ENCODE peak calls at places on chromosome 14, in five cellular contexts. U, Y, X, G and B are unnamed samples.

GRCh38 chr14:87883750-87884149 is 109.2 kb downstream of the GALC start:
- DNase-seq in G (no peak), Y (no peak), U (no peak), X (no peak), B (no peak)

GRCh38 chr14:103870891-103871595 is 23.7 kb upstream of the PPP1R13B start:
- DNase-seq in U (no peak), G (no peak), Y (no peak), X (no peak), B (no peak)

GRCh38 chr14:73833024-73833423 is 18.6 kb upstream of the PTGR2 start:
- DNase-seq in Y (no peak), X (no peak), U (no peak), G (no peak), B (no peak)

GRCh38 chr14:67636361-67636919 is 16.7 kb downstream of the ARG2 start:
- DNase-seq in U (no peak), G (peak; percentile 58), Y (no peak), X (no peak), B (peak; percentile 3)

GRCh38 chr14:33285902-33286700 is 347.4 kb downstream of the NPAS3 start:
- DNase-seq in U (no peak), G (no peak), Y (no peak), X (no peak), B (no peak)

GRCh38 chr14:94542811-94543449 is 18.3 kb upstream of the SERPINA4 start:
- DNase-seq in U (no peak), G (no peak), Y (no peak), X (no peak), B (no peak)

GRCh38 chr14:67477926-67478915 is 10.3 kb downstream of the TMEM229B start:
- DNase-seq in U (no peak), G (peak; percentile 67), Y (no peak), X (no peak), B (peak; percentile 55)

GRCh38 chr14:29352681-29353080 is 575.0 kb downstream of the PRKD1 start:
- DNase-seq in Y (no peak), X (no peak), G (no peak), U (no peak), B (no peak)

GRCh38 chr14:42224053-42224888 is 617.6 kb downstream of the LRFN5 start:
- DNase-seq in X (peak; percentile 66), U (peak; percentile 69), Y (peak; percentile 19), G (peak; percentile 67), B (peak; percentile 35)

GRCh38 chr14:63840981-63841380 is 11.8 kb upstream of the SYNE2 start:
- DNase-seq in G (peak; percentile 32), X (no peak), U (no peak), Y (no peak), B (no peak)

GRCh38 chr14:103739466-103739792 is 23.8 kb downstream of the ZFYVE21 start:
- DNase-seq in G (no peak), Y (no peak), U (no peak), X (no peak), B (no peak)

GRCh38 chr14:72614891-72615410 is 278.9 kb downstream of the DPF3 start:
- DNase-seq in U (no peak), X (no peak), G (no peak), Y (no peak), B (no peak)

GRCh38 chr14:54488646-54489317 is at the start of gene GMFB:
- DNase-seq in U (peak; percentile 94), G (peak; percentile 97), X (peak; percentile 91), Y (peak; percentile 79), B (peak; percentile 95)
- TF ChIP-seq CTCF in U (peak; percentile 65), G (peak; percentile 67), X (no peak), Y (peak; percentile 37), B (peak; percentile 67)

GRCh38 chr14:75578786-75579781 is 664 bp downstream of the FLVCR2 start:
- DNase-seq in U (no peak), X (peak; percentile 14), G (no peak), Y (peak; percentile 35), B (no peak)
- TF ChIP-seq CTCF in U (no peak), X (no peak), G (peak; percentile 11), Y (peak; percentile 25), B (no peak)

GRCh38 chr14:24817638-24818053 is 183.7 kb upstream of the GZMB start:
- DNase-seq in X (peak; percentile 32), Y (no peak), U (no peak), G (no peak), B (no peak)
- TF ChIP-seq CTCF in X (no peak), Y (peak; percentile 23), U (no peak), G (no peak), B (no peak)

GRCh38 chr14:53151867-53152626 is 1.1 kb downstream of the DDHD1 start:
- DNase-seq in G (peak; percentile 62), U (peak; percentile 75), X (peak; percentile 60), Y (peak; percentile 89), B (peak; percentile 63)
- TF ChIP-seq CTCF in G (peak; percentile 18), U (peak; percentile 39), X (no peak), Y (peak; percentile 14), B (peak; percentile 30)

DNA sequence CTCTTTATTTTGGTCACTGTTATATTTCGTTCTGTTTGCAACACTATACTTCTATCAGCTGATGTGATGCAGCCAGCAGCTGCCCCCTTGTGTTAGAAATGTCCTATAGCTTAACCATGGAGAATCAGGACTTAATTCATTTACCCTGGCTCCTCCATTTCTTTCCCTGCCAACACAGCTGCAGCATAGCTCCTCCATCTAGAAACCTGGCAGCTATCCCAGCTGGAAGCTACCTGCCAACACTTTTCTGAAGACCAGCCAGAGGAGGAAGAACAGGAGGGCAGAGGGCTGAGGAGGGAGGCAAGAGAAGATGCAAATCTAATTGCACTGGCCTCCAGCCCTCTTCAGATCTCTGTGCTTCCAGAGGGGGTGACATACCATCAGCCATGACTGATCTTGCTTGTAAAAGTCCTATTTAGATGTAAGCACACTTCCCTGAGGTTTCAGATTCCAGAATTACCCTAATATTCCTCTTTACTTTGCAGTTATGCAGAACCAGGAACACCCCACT is 156.8 kb upstream of the TMEM260 start:
- DNase-seq in U (no peak), G (peak; percentile 67), Y (peak; percentile 55), X (peak; percentile 35), B (peak; percentile 32)
- TF ChIP-seq CTCF in U (peak; percentile 88), G (peak; percentile 78), Y (peak; percentile 66), X (peak; percentile 23), B (peak; percentile 67)

GRCh38 chr14:22613736-22614239 is 15.7 kb downstream of the ABHD4 start:
- DNase-seq in G (no peak), U (no peak), Y (no peak), X (no peak), B (no peak)

GRCh38 chr14:22614240-22614799 is 16.2 kb downstream of the ABHD4 start:
- DNase-seq in Y (peak; percentile 81), G (peak; percentile 82), U (peak; percentile 88), X (peak; percentile 73), B (peak; percentile 91)

GRCh38 chr14:22607291-22607690 is 9.2 kb downstream of the ABHD4 start:
- DNase-seq in Y (no peak), X (no peak), U (no peak), G (no peak), B (no peak)

GRCh38 chr14:22610931-22611330 is 12.8 kb downstream of the ABHD4 start:
- DNase-seq in Y (no peak), G (no peak), X (no peak), U (no peak), B (no peak)

DNA sequence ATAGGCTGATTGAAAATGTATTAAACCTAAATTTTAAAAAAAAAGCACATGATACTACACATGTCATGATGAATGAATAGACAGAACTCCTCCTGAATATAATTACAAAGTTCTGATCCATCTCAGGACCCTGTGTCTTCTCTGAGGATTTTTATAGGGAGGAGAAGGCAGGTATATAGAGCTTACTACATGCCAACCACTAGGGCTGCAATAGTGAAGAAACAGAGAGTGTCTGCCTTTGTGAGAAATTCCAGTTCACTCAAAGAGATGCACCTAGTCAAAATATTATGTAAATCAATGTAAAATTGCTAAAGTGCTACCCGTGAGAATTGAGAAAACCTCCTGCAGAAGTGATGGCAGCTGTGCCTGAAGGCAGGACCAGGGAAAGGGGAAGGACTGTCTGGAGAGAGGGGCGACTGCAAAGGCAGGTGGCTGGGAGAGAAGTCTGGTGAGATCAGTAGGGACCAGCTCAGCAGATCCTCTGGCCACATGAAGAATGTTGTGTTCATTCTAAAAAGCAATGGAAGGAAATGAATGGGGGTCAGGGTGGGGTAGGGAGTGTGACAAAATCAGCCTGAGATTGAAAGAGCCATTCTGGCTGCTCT is 15.1 kb downstream of the ABHD4 start:
- DNase-seq in X (no peak), G (no peak), Y (no peak), U (no peak), B (no peak)
- TF ChIP-seq CTCF in X (no peak), G (peak; percentile 19), Y (no peak), U (peak; percentile 2), B (peak; percentile 25)

DNA sequence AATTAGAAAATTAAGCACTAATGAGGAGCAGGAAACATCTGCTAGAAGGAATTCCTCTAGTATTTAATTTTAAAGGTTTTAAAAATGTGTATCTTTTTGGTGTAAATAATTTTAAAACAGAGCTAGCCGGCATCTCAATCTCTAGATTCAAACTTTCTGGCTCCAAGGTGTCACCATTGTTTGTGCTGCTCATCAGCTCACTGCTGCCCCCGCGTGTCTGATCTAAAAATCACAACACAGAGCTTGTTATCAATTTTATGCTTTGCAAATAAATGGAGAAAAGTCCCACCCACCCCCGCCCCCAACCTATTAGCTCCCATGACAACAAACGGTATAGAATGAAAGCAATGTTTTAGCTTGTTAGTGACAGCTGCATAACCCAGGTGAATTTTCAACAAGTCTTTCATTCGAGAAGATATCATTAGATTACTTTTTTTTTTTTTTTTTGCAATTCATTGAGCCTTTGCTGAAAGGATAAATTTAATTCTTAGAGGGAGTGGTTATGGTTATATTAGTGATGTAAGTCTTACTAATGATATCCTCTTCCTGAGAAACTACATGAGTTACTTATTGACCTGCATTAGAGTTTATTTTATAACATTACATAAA is 11.3 kb upstream of the ABHD12B start:
- DNase-seq in Y (peak; percentile 87), G (peak; percentile 79), U (no peak), X (peak; percentile 84), B (peak; percentile 56)
- TF ChIP-seq CTCF in Y (peak; percentile 75), G (peak; percentile 75), U (peak; percentile 98), X (peak; percentile 55), B (peak; percentile 72)